ENCODE peak calls at places on chromosomes 7 and 10, in ten cellular contexts. Q, I, V, G, O, E, F, P, S and R are unnamed samples.

GRCh38 chr10:26503911-26504310 is 65.8 kb downstream of the APBB1IP start:
- DNase-seq in Q (no peak), I (no peak), V (no peak), G (no peak), O (peak; percentile 52), E (no peak), F (no peak), P (no peak), S (no peak), R (no peak)

GRCh38 chr10:35386594-35387174 is 50.4 kb downstream of the CCNY start:
- DNase-seq in Q (peak; percentile 68), I (no peak), V (peak; percentile 63), G (no peak), O (no peak), E (no peak), F (no peak), P (peak; percentile 34), S (no peak), R (peak; percentile 56)

GRCh38 chr10:4344544-4344994 is 481.4 kb upstream of the AKR1E2 start:
- DNase-seq in Q (peak; percentile 42), I (no peak), V (peak; percentile 90), G (peak; percentile 78), O (no peak), E (no peak), F (peak; percentile 73), P (no peak), S (peak; percentile 68), R (peak; percentile 99)

GRCh38 chr10:93899109-93899508 is 5.3 kb downstream of the SLC35G1 start:
- DNase-seq in Q (no peak), I (no peak), V (no peak), G (no peak), O (no peak), E (no peak), F (no peak), P (no peak), S (no peak), R (no peak)

GRCh38 chr10:61845950-61846268 is 55.6 kb upstream of the ARID5B start:
- DNase-seq in Q (no peak), I (no peak), V (no peak), G (no peak), O (no peak), E (no peak), F (no peak), P (no peak), S (no peak), R (no peak)

GRCh38 chr10:29746080-29746797 is 111.5 kb upstream of the SVIL start:
- DNase-seq in Q (no peak), I (no peak), V (no peak), G (no peak), O (no peak), E (no peak), F (no peak), P (no peak), S (no peak), R (no peak)

GRCh38 chr10:29141761-29142160 is 147.1 kb upstream of the LYZL1 start:
- DNase-seq in Q (no peak), I (no peak), V (peak; percentile 68), G (no peak), O (no peak), E (peak; percentile 16), F (no peak), P (no peak), S (no peak), R (no peak)

GRCh38 chr7:110591341-110591740 is 499.6 kb upstream of the LRRN3 start:
- DNase-seq in Q (no peak), I (no peak), V (no peak), G (no peak), O (no peak), E (no peak), F (no peak), P (no peak), S (no peak), R (no peak)

GRCh38 chr7:143410523-143411004 is 1.9 kb upstream of the EPHA1 start:
- DNase-seq in Q (no peak), I (no peak), V (no peak), G (no peak), O (peak; percentile 65), E (no peak), F (no peak), P (no peak), S (no peak), R (no peak)

GRCh38 chr7:143408247-143408685 is 390 bp downstream of the EPHA1 start:
- DNase-seq in Q (no peak), I (no peak), V (no peak), G (no peak), O (no peak), E (no peak), F (no peak), P (peak; percentile 45), S (no peak), R (no peak)

GRCh38 chr7:143405671-143406352 is 2.8 kb downstream of the EPHA1 start:
- DNase-seq in Q (no peak), I (no peak), V (no peak), G (no peak), O (peak; percentile 89), E (no peak), F (no peak), P (no peak), S (no peak), R (no peak)

GRCh38 chr7:143407296-143408246 is 1.1 kb downstream of the EPHA1 start:
- DNase-seq in Q (no peak), I (no peak), V (peak; percentile 68), G (no peak), O (peak; percentile 61), E (no peak), F (no peak), P (no peak), S (no peak), R (peak; percentile 59)

DNA sequence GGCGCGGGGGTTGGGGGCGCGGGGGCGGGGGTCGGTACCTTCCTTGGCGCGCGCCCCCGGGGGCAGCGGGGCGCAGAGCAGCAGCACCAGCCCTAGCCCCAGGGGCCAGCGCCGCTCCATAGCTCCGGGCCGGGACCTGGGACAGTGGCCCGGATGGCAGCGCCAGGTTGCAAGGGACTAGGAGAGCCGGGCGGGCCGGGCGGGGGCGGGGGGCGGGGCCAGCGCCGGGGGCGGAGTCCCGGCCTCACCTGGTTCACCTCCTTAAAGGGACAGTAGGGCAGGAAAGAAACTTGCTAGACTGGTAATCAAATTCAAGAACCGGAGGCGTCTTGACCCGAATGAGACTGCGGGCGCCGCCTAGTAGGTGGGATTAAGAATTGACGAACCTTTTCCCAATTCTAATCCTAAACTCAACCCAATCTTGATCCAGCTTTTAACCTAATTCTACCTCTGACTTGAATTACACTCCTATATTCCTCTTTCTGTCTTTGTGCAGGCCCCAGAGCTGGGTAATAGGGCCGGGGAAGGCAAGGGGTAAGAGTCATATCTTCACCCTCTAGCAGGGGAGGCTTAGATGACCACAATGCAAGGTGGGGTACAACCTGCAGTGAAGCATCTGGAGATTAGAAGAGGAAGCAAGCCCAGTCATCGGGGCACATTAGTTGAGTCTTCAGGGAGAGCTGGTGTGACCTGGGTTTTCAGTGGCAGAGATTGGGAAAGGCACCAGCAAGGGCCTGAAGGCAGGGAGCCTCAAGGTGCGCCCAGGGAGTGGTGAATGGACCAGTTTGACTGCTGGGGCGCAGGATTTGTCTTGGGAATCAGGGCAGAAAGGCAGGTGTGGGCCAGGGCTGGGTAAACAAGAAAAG is at the start of gene EPHA1:
- DNase-seq in Q (no peak), I (no peak), V (peak; percentile 88), G (peak; percentile 74), O (peak; percentile 98), E (peak; percentile 77), F (no peak), P (peak; percentile 84), S (peak; percentile 77), R (peak; percentile 88)
- H3K27me3 ChIP-seq in Q (peaks cover 50% of the 10 kb centered on the region), I (no peaks in the 10 kb centered on the region), V (no peaks in the 10 kb centered on the region), G (no peaks in the 10 kb centered on the region), O (no peaks in the 10 kb centered on the region), E (no peaks in the 10 kb centered on the region), F (no peaks in the 10 kb centered on the region), P (no peaks in the 10 kb centered on the region), S (no peaks in the 10 kb centered on the region), R (no peaks in the 10 kb centered on the region)

GRCh38 chr7:90763108-90763507 is 167.0 kb downstream of the CDK14 start:
- DNase-seq in Q (no peak), I (no peak), V (no peak), G (no peak), O (no peak), E (no peak), F (no peak), P (peak; percentile 34), S (no peak), R (no peak)

GRCh38 chr7:90766814-90767564 is 170.9 kb downstream of the CDK14 start:
- DNase-seq in Q (peak; percentile 61), I (no peak), V (peak; percentile 70), G (peak; percentile 58), O (no peak), E (peak; percentile 12), F (peak; percentile 17), P (peak; percentile 79), S (no peak), R (peak; percentile 57)

GRCh38 chr7:90768301-90768700 is 172.2 kb downstream of the CDK14 start:
- DNase-seq in Q (no peak), I (no peak), V (no peak), G (no peak), O (no peak), E (no peak), F (no peak), P (no peak), S (no peak), R (no peak)

GRCh38 chr7:90761584-90761983 is 165.5 kb downstream of the CDK14 start:
- DNase-seq in Q (no peak), I (no peak), V (no peak), G (no peak), O (no peak), E (no peak), F (no peak), P (no peak), S (no peak), R (no peak)

DNA sequence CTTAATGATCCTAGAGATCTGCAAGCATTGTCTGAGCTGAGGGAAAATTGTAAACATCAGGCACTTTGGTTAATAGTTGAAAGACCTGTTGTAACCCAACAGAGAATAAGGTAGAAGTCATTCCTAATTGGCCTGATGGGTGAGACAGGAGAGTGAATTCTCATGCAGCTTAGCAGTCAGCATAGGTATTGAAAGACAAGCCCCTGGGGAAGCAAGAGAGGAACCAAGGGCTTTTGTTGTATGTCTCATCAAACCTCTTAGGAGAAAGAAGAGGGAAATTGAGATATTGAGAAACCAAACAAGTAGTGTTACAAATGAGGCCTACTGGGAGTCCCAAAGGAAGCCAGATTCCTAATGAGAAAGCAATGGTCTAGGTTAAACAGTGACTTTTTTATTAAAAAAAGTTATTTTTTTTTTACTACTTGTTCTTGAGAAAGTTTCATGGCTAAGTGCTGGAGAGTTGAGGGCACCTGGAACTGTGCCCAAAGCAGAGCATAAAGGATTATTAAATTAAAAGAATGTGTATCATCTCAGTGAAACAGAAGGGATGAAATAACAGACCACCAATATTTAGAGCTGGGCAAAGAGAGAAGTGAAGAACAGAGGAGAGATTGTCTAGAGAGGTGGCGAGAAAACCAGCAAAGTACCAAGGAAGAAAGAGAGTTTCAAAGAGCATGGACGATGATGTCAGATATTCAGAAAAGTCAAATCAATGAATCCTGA is 168.9 kb downstream of the CDK14 start:
- DNase-seq in Q (no peak), I (no peak), V (no peak), G (no peak), O (peak; percentile 45), E (no peak), F (no peak), P (no peak), S (no peak), R (no peak)
- H3K36me3 ChIP-seq in Q (no peaks in the 10 kb centered on the region), I (no peaks in the 10 kb centered on the region), V (no peaks in the 10 kb centered on the region), G (no peaks in the 10 kb centered on the region), O (no peaks in the 10 kb centered on the region), E (no peaks in the 10 kb centered on the region), F (no peaks in the 10 kb centered on the region), P (no peaks in the 10 kb centered on the region), S (no peaks in the 10 kb centered on the region), R (no peaks in the 10 kb centered on the region)

DNA sequence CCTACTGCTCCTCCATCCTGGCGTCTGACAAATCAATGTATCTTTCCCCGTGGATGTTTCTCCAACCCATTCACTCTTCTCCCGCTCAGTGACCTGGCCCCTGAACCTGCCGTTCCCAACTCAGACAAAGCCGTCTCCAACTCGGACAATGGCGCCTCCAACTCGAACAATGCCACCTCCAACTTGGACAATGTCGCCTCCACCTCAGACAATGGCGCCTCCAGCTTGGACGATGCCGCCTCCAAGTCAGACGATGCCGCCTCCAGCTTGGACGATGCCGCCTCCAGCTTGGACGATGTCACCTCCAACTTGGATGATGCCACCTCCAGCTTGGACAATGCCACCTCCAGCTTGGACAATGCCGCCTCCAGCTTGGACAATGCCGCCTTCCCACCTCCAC is 608.6 kb downstream of the DNAJB6 start:
- DNase-seq in Q (no peak), I (no peak), V (no peak), G (no peak), O (no peak), E (no peak), F (no peak), P (no peak), S (no peak), R (no peak)
- H3K27me3 ChIP-seq in Q (peaks cover 36% of the 10 kb centered on the region), I (no peaks in the 10 kb centered on the region), V (no peaks in the 10 kb centered on the region), G (no peaks in the 10 kb centered on the region), O (no peaks in the 10 kb centered on the region), E (no peaks in the 10 kb centered on the region), F (no peaks in the 10 kb centered on the region), P (no peaks in the 10 kb centered on the region), S (no peaks in the 10 kb centered on the region), R (no peaks in the 10 kb centered on the region)

DNA sequence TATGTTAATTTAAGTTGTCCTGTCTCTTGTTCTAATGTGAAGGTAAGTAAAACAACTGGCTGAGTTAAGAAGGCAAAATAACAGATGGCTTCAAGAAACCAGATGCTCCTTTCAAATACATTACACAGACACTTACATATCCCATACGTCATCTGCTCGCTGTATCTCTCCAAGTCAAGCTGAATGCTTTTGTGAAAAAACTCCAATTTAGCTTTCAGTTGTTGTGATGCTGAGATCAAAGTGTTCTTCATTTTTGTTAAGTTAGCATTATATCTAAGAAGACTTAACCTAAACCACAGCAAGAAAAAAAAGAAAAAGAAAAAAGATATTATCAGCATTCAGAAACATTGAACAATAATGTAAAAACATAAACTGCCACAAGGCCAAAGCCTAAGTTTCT is 18.5 kb upstream of the ERLIN1 start:
- DNase-seq in Q (no peak), I (no peak), V (no peak), G (no peak), O (no peak), E (no peak), F (no peak), P (no peak), S (no peak), R (no peak)
- H3K36me3 ChIP-seq in Q (peaks cover 97% of the 10 kb centered on the region), I (no peaks in the 10 kb centered on the region), V (peaks cover 32% of the 10 kb centered on the region), G (peaks cover 14% of the 10 kb centered on the region), O (peaks cover 7% of the 10 kb centered on the region), E (peaks cover 4% of the 10 kb centered on the region), F (peaks cover 98% of the 10 kb centered on the region), P (peaks cover 10% of the 10 kb centered on the region), S (peaks cover 97% of the 10 kb centered on the region), R (peaks cover 4% of the 10 kb centered on the region)